ENCODE peak calls at places on chromosomes 2 and 18, in ten cellular contexts. M is stimulated activated CD8-positive, alpha-beta memory T cell treated with anti-CD3 and anti-CD28 coated beads, Interleukin-7, amount 100 ng/mL, for 4 hours; A is amniotic stem cell; C is amniotic epithelial cell; O is activated T-helper 1 cell treated with anti-CD3 and anti-CD28 coated beads, Interleukin-12 subunit alpha, Interleukin-12 subunit beta, Interleukin-2, Interleukin-4 antibody, amounts not matched to agents 30 ng/mL and 10 ng/mL and 1 ng/mL, durations not matched to agents 14 hours and 24 hours and 36 hours; I is RKO; S is activated effector memory CD4-positive, alpha-beta T cell treated with anti-CD3 and anti-CD28 coated beads, Interleukin-2, amount 50 U/mL, for 16 hours; J is left ventricle myocardium superior; N is activated naive CD8-positive, alpha-beta T cell treated with anti-CD3 and anti-CD28 coated beads, Interleukin-2, amount 10 ng/mL, durations not matched to agents 7 days and 5 days; U is pulmonary artery endothelial cell. W is an unnamed sample.

GRCh38 chr2:177265386-177265690 is 811 bp upstream of the NFE2L2 start:
- DNase-seq in M (no peak), A (no peak), C (peak; percentile 46), O (no peak), I (no peak), S (peak; percentile 78), J (peak; percentile 76), N (no peak), U (no peak), W (no peak)

GRCh38 chr2:185245806-185246205 is 492.8 kb upstream of the FSIP2 start:
- DNase-seq in M (no peak), A (no peak), C (peak; percentile 58), O (no peak), I (no peak), S (no peak), J (no peak), N (no peak), U (no peak), W (peak; percentile 52)

GRCh38 chr2:3745901-3746300 is 42.5 kb downstream of the DCDC2C start:
- DNase-seq in M (no peak), A (no peak), C (no peak), O (no peak), I (no peak), S (no peak), J (no peak), N (no peak), U (no peak), W (no peak)

GRCh38 chr2:239169311-239170048 is 231.3 kb downstream of the HDAC4 start:
- DNase-seq in M (no peak), A (no peak), C (no peak), O (no peak), I (no peak), S (peak; percentile 55), J (peak; percentile 28), N (peak; percentile 15), U (no peak), W (no peak)

GRCh38 chr2:109226128-109226527 is 97.1 kb downstream of the SH3RF3 start:
- DNase-seq in M (no peak), A (no peak), C (no peak), O (no peak), I (no peak), S (peak; percentile 12), J (no peak), N (no peak), U (no peak), W (no peak)

GRCh38 chr2:68811364-68811763 is 59.8 kb downstream of the BMP10 start:
- DNase-seq in M (no peak), A (no peak), C (peak; percentile 5), O (no peak), I (no peak), S (no peak), J (peak; percentile 66), N (no peak), U (peak; percentile 66), W (no peak)

GRCh38 chr2:69773201-69773600 is 31.3 kb downstream of the ANXA4 start:
- DNase-seq in M (no peak), A (no peak), C (peak; percentile 54), O (no peak), I (no peak), S (no peak), J (no peak), N (no peak), U (no peak), W (no peak)

GRCh38 chr2:213150315-213150951 is 979 bp downstream of the IKZF2 start:
- DNase-seq in M (no peak), A (no peak), C (peak; percentile 29), O (no peak), I (no peak), S (no peak), J (peak; percentile 23), N (no peak), U (no peak), W (peak; percentile 63)

GRCh38 chr2:205996156-205996555 is 89.8 kb downstream of the INO80D start:
- DNase-seq in M (no peak), A (no peak), C (peak; percentile 62), O (no peak), I (no peak), S (no peak), J (no peak), N (no peak), U (no peak), W (no peak)

GRCh38 chr18:67302043-67302442 is 214.5 kb downstream of the DSEL start:
- DNase-seq in M (no peak), A (no peak), C (peak; percentile 24), O (no peak), I (no peak), S (no peak), J (no peak), N (no peak), U (no peak), W (no peak)

GRCh38 chr2:11617984-11618707 is 51.8 kb downstream of the NTSR2 start:
- DNase-seq in M (no peak), A (no peak), C (no peak), O (no peak), I (no peak), S (no peak), J (no peak), N (no peak), U (no peak), W (no peak)

GRCh38 chr18:59084286-59084779 is 55.4 kb upstream of the SEC11C start:
- DNase-seq in M (peak; percentile 23), A (peak; percentile 60), C (peak; percentile 70), O (peak; percentile 41), I (peak; percentile 82), S (peak; percentile 87), J (peak; percentile 66), N (peak; percentile 66), U (no peak), W (peak; percentile 88)

GRCh38 chr2:24972315-24972958 is 682 bp upstream of the DNAJC27 start:
- DNase-seq in M (peak; percentile 8), A (no peak), C (peak; percentile 33), O (peak; percentile 41), I (peak; percentile 54), S (peak; percentile 75), J (peak; percentile 46), N (peak; percentile 42), U (no peak), W (peak; percentile 36)

GRCh38 chr2:51534176-51534575 is 502.2 kb upstream of the NRXN1 start:
- DNase-seq in M (no peak), A (no peak), C (no peak), O (no peak), I (no peak), S (no peak), J (no peak), N (no peak), U (no peak), W (no peak)

GRCh38 chr2:15761910-15762309 is 170.2 kb downstream of the DDX1 start:
- DNase-seq in M (no peak), A (no peak), C (no peak), O (no peak), I (no peak), S (no peak), J (no peak), N (no peak), U (no peak), W (no peak)

GRCh38 chr18:65750421-65751144 is at the start of gene CDH7:
- DNase-seq in M (no peak), A (no peak), C (no peak), O (no peak), I (no peak), S (no peak), J (no peak), N (peak; percentile 25), U (no peak), W (peak; percentile 74)

GRCh38 chr2:67213677-67214402 is 183.3 kb upstream of the ETAA1 start:
- DNase-seq in M (no peak), A (no peak), C (no peak), O (no peak), I (no peak), S (no peak), J (no peak), N (no peak), U (no peak), W (no peak)

GRCh38 chr2:15980605-15981098 is 40.3 kb downstream of the MYCN start:
- DNase-seq in M (no peak), A (no peak), C (no peak), O (no peak), I (no peak), S (no peak), J (no peak), N (no peak), U (no peak), W (peak; percentile 74)

GRCh38 chr2:220224711-220225519 is 597.5 kb downstream of the SLC4A3 start:
- DNase-seq in M (no peak), A (peak; percentile 82), C (peak; percentile 95), O (no peak), I (no peak), S (no peak), J (no peak), N (no peak), U (no peak), W (no peak)

GRCh38 chr2:223591596-223591995 is 10.6 kb downstream of the SCG2 start:
- DNase-seq in M (no peak), A (no peak), C (no peak), O (no peak), I (no peak), S (no peak), J (no peak), N (no peak), U (no peak), W (no peak)

GRCh38 chr2:29532451-29532850 is 388.9 kb downstream of the ALK start:
- DNase-seq in M (no peak), A (no peak), C (peak; percentile 70), O (no peak), I (no peak), S (no peak), J (no peak), N (no peak), U (no peak), W (no peak)

GRCh38 chr2:161161074-161161577 is 898 bp downstream of the TANK start:
- DNase-seq in M (peak; percentile 50), A (no peak), C (no peak), O (no peak), I (peak; percentile 34), S (no peak), J (no peak), N (no peak), U (no peak), W (peak; percentile 52)

GRCh38 chr2:236240228-236240990 is 23.8 kb downstream of the ASB18 start:
- DNase-seq in M (no peak), A (peak; percentile 38), C (no peak), O (no peak), I (no peak), S (no peak), J (peak; percentile 85), N (no peak), U (no peak), W (peak; percentile 21)

GRCh38 chr2:26609133-26609532 is 32.0 kb downstream of the CIB4 start:
- DNase-seq in M (no peak), A (no peak), C (no peak), O (no peak), I (no peak), S (no peak), J (no peak), N (no peak), U (no peak), W (no peak)

GRCh38 chr18:78724214-78724834 is 255.3 kb upstream of the SALL3 start:
- DNase-seq in M (no peak), A (no peak), C (no peak), O (no peak), I (no peak), S (peak; percentile 34), J (no peak), N (no peak), U (no peak), W (no peak)

GRCh38 chr2:36408198-36408703 is 52.7 kb downstream of the CRIM1 start:
- DNase-seq in M (no peak), A (no peak), C (peak; percentile 74), O (no peak), I (no peak), S (no peak), J (peak; percentile 33), N (no peak), U (peak; percentile 68), W (peak; percentile 81)

GRCh38 chr2:119683717-119684443 is 4.9 kb downstream of the TMEM177 start:
- DNase-seq in M (no peak), A (no peak), C (peak; percentile 78), O (no peak), I (no peak), S (peak; percentile 33), J (no peak), N (no peak), U (no peak), W (no peak)

GRCh38 chr2:151733781-151734672 is at the start of gene NEB:
- DNase-seq in M (no peak), A (no peak), C (no peak), O (no peak), I (no peak), S (no peak), J (no peak), N (no peak), U (no peak), W (no peak)